ENCODE peak calls at places on chromosomes 4 and X, in seven cellular contexts. Z, W, R, V, C, K and O are unnamed samples.

GRCh38 chrX:16479206-16479869 is 170.6 kb upstream of the S100G start:
- DNase-seq in Z (no peak), W (peak), R (no peak), V (no peak), C (no peak), K (peak), O (peak)

GRCh38 chrX:44927398-44927797 is 54.4 kb downstream of the KDM6A start:
- DNase-seq in Z (no peak), W (no peak), R (no peak), V (no peak), C (no peak), K (no peak), O (no peak)

GRCh38 chrX:132467029-132467428 is 21.8 kb downstream of the MBNL3 start:
- DNase-seq in Z (no peak), W (peak), R (no peak), V (no peak), C (no peak), K (peak), O (peak)

GRCh38 chr4:41991916-41992767 is 1.8 kb downstream of the SLC30A9 start:
- DNase-seq in Z (no peak), W (peak), R (no peak), V (no peak), C (no peak), K (peak), O (peak)

GRCh38 chrX:70434914-70435586 is 9.6 kb upstream of the DLG3 start:
- DNase-seq in Z (no peak), W (peak), R (no peak), V (no peak), C (peak), K (no peak), O (peak)

GRCh38 chrX:151543706-151544105 is 19.8 kb upstream of the PASD1 start:
- DNase-seq in Z (peak), W (no peak), R (no peak), V (no peak), C (no peak), K (no peak), O (no peak)

GRCh38 chrX:107902721-107903120 is 77.1 kb downstream of the MID2 start:
- DNase-seq in Z (no peak), W (no peak), R (no peak), V (no peak), C (no peak), K (no peak), O (no peak)

GRCh38 chr4:56464581-56464980 is 2.8 kb upstream of the SRP72 start:
- DNase-seq in Z (no peak), W (no peak), R (no peak), V (no peak), C (no peak), K (no peak), O (no peak)

GRCh38 chr4:120318447-120318846 is 251.8 kb upstream of the MAD2L1 start:
- DNase-seq in Z (no peak), W (no peak), R (peak), V (no peak), C (peak), K (no peak), O (peak)

GRCh38 chr4:67292649-67293048 is 252.7 kb downstream of the CENPC start:
- DNase-seq in Z (no peak), W (no peak), R (no peak), V (no peak), C (no peak), K (no peak), O (no peak)

GRCh38 chr4:54625391-54625790 is 32.4 kb upstream of the KIT start:
- DNase-seq in Z (no peak), W (no peak), R (no peak), V (no peak), C (no peak), K (peak), O (peak)

GRCh38 chrX:102113367-102113766 is 12.1 kb upstream of the TCEAL2 start:
- DNase-seq in Z (no peak), W (no peak), R (no peak), V (no peak), C (no peak), K (no peak), O (no peak)

GRCh38 chrX:21412883-21413282 is 38.7 kb downstream of the CNKSR2 start:
- DNase-seq in Z (no peak), W (peak), R (no peak), V (no peak), C (no peak), K (peak), O (peak)

GRCh38 chrX:2627272-2627867 is 63.7 kb upstream of the CD99 start:
- DNase-seq in Z (peak), W (peak), R (no peak), V (peak), C (peak), K (peak), O (peak)

GRCh38 chr4:81786063-81786763 is 314.5 kb upstream of the RASGEF1B start:
- DNase-seq in Z (no peak), W (no peak), R (no peak), V (no peak), C (no peak), K (no peak), O (peak)

GRCh38 chr4:13921805-13922204 is 294.3 kb upstream of the BOD1L1 start:
- DNase-seq in Z (no peak), W (peak), R (no peak), V (no peak), C (no peak), K (no peak), O (peak)

GRCh38 chrX:151753313-151754041 is 18.9 kb downstream of the CNGA2 start:
- DNase-seq in Z (peak), W (peak), R (peak), V (peak), C (peak), K (peak), O (no peak)

GRCh38 chr4:105127154-105127445 is 19.6 kb upstream of the TET2 start:
- DNase-seq in Z (no peak), W (no peak), R (no peak), V (no peak), C (no peak), K (no peak), O (no peak)

GRCh38 chr4:96025031-96025430 is 185.1 kb downstream of the PDHA2 start:
- DNase-seq in Z (no peak), W (no peak), R (no peak), V (no peak), C (no peak), K (no peak), O (no peak)

GRCh38 chr4:4329496-4329895 is 39.4 kb downstream of the ZBTB49 start:
- DNase-seq in Z (no peak), W (no peak), R (no peak), V (no peak), C (no peak), K (no peak), O (no peak)

GRCh38 chrX:137031039-137031438 is 2.8 kb downstream of the GPR101 start:
- DNase-seq in Z (no peak), W (no peak), R (no peak), V (no peak), C (no peak), K (no peak), O (no peak)

GRCh38 chr4:100935090-100935489 is 412.2 kb downstream of the PPP3CA start:
- DNase-seq in Z (no peak), W (peak), R (no peak), V (no peak), C (peak), K (no peak), O (no peak)

GRCh38 chr4:88058295-88058694 is 50.9 kb downstream of the PKD2 start:
- DNase-seq in Z (no peak), W (no peak), R (no peak), V (no peak), C (no peak), K (no peak), O (no peak)

GRCh38 chr4:88062843-88063242 is 55.4 kb downstream of the PKD2 start:
- DNase-seq in Z (no peak), W (no peak), R (no peak), V (no peak), C (no peak), K (no peak), O (no peak)

GRCh38 chr4:88062311-88062710 is 54.9 kb downstream of the PKD2 start:
- DNase-seq in Z (no peak), W (no peak), R (no peak), V (no peak), C (no peak), K (no peak), O (no peak)

GRCh38 chr4:88060431-88060830 is 53.0 kb downstream of the PKD2 start:
- DNase-seq in Z (no peak), W (no peak), R (no peak), V (no peak), C (no peak), K (no peak), O (no peak)

GRCh38 chr4:88059781-88060180 is 52.3 kb downstream of the PKD2 start:
- DNase-seq in Z (no peak), W (no peak), R (no peak), V (no peak), C (no peak), K (no peak), O (no peak)
- H3K23ac ChIP-seq in Z (no peak), W (peak), R (no peak), V (no peak), C (no peak), K (no peak), O (no peak)

DNA sequence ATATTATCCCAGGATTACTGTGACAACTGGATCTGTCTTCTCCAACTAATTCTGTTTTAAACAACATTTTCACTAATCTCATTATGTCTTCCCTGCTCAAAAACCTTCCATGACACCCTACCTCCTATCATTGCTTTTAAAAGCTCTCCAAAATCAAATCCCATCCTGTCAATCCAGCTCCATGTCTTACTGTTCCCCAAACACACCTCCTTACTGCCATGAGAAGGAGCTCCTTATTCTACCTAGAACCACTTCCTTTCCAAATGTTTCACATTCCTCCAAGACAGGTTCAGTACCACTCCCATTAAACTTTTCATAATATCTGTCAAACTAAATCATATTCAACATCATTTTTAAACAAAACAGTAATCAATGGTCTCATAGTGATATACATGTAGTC is 66.9 kb upstream of the WDR17 start:
- DNase-seq in Z (peak), W (no peak), R (peak), V (peak), C (peak), K (no peak), O (no peak)
- H3K23ac ChIP-seq in Z (no peak), W (no peak), R (no peak), V (no peak), C (no peak), K (no peak), O (no peak)

DNA sequence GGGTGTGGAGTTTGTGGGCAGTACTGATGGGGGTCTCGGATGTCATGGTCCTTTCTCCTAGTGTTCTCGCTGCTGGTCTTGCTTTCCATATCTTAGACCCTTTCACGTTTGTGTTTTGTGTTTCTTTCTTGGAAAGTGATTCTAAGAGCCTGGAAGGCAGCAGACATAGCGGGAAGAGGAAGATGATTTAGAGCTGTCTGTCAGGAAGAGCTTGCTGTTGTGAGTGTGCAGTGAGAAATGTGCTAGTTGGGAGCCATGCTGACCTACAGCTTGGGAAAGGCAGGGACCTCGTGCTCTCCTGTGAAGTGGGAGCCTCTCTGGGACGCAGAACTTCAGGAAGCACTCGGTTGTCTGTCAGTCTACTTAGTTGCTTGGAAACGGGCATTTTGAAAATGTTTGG is 122.2 kb downstream of the ZNF518B start:
- DNase-seq in Z (no peak), W (no peak), R (no peak), V (no peak), C (no peak), K (no peak), O (no peak)
- H3K23ac ChIP-seq in Z (no peak), W (no peak), R (no peak), V (no peak), C (no peak), K (no peak), O (no peak)

GRCh38 chrX:79623098-79623762 is 256.1 kb upstream of the ITM2A start:
- DNase-seq in Z (no peak), W (no peak), R (no peak), V (no peak), C (no peak), K (no peak), O (no peak)

GRCh38 chrX:79618280-79618679 is 251.1 kb upstream of the ITM2A start:
- DNase-seq in Z (no peak), W (no peak), R (no peak), V (no peak), C (no peak), K (no peak), O (no peak)
- H3K23ac ChIP-seq in Z (no peak), W (no peak), R (no peak), V (no peak), C (no peak), K (no peak), O (no peak)

GRCh38 chrX:130246084-130246483 is 22.6 kb downstream of the ZNF280C start:
- DNase-seq in Z (no peak), W (no peak), R (no peak), V (no peak), C (no peak), K (peak), O (peak)
- H3K23ac ChIP-seq in Z (no peak), W (no peak), R (no peak), V (no peak), C (no peak), K (no peak), O (no peak)

GRCh38 chr4:159162576-159162975 is 59.7 kb downstream of the RAPGEF2 start:
- DNase-seq in Z (no peak), W (no peak), R (no peak), V (no peak), C (no peak), K (peak), O (no peak)
- H3K23ac ChIP-seq in Z (no peak), W (no peak), R (no peak), V (no peak), C (no peak), K (no peak), O (no peak)

GRCh38 chr4:168306476-168306875 is 12.1 kb downstream of the DDX60 start:
- DNase-seq in Z (no peak), W (no peak), R (no peak), V (no peak), C (no peak), K (no peak), O (no peak)
- H3K23ac ChIP-seq in Z (no peak), W (no peak), R (no peak), V (no peak), C (no peak), K (no peak), O (no peak)

GRCh38 chr4:103721251-103721650 is 1.5 kb upstream of the TACR3 start:
- DNase-seq in Z (no peak), W (no peak), R (no peak), V (no peak), C (peak), K (peak), O (no peak)
- H3K23ac ChIP-seq in Z (no peak), W (no peak), R (no peak), V (no peak), C (no peak), K (no peak), O (no peak)

DNA sequence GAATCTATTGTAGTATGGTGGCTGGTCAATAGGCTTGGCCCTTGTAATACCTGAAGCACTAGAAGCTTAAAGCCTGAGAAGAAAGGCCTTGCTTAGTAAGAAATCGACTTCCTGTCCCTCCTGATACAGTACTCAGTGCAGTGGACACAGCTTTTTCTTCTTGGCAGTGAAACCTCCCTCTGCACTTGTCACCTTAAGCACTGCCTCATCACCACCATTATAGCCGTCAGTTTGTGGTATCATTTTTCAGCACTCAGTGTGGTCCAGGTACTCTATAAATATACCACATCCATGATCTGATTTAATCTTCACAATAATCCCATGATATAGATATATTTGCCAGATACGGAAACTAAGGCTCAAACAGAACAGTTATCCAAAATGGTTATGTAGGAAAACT is 75.2 kb downstream of the PALLD start:
- DNase-seq in Z (no peak), W (no peak), R (no peak), V (no peak), C (no peak), K (no peak), O (no peak)
- H3K23ac ChIP-seq in Z (no peak), W (no peak), R (no peak), V (no peak), C (no peak), K (no peak), O (no peak)

DNA sequence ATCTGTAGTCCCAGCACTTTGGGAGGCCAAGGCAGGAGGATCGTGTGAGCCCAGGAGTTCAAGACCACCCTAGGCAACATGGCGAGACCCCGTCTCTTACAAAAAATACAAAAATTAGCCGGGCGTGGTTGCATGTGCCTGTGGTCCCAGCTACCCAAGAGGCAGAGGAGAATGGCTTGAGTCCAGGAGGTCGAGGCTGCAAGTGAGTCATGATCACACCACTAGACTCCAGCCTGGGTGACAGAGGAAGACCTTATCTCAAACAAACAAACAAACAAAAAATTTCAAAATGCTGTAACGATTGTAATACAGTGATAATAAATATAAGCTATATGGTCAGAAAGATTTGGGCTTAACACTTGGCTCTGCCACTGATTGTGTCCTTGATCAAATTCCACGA is 24.1 kb downstream of the SLC25A4 start:
- DNase-seq in Z (no peak), W (no peak), R (no peak), V (no peak), C (no peak), K (peak), O (peak)
- H3K23ac ChIP-seq in Z (no peak), W (no peak), R (no peak), V (no peak), C (no peak), K (no peak), O (no peak)